ENCODE peak calls at places on chromosomes 7 and 10, in ten cellular contexts. R is mammary epithelial cell, S is HCT116, B is PC-9, P is GM23248, L is IMR-90, Z is neural progenitor cell, U is hepatocyte, M is fibroblast of lung, V is K562. A is an unnamed sample.

GRCh38 chr10:122850705-122851640 is 5.3 kb upstream of the CUZD1 start:
- DNase-seq in Z (no peak), B (no peak), L (peak), P (peak), M (peak), U (no peak), S (no peak), R (no peak), V (no peak), A (no peak)

GRCh38 chr7:151454306-151454705 is 14.4 kb upstream of the CRYGN start:
- DNase-seq in L (no peak), S (no peak), B (no peak), V (no peak), U (no peak), R (no peak), M (no peak), P (no peak), Z (peak), A (no peak)

GRCh38 chr10:18252086-18252485 is 111.9 kb downstream of the CACNB2 start:
- DNase-seq in B (no peak), V (no peak), S (no peak), Z (no peak), P (no peak), M (no peak), L (no peak), R (no peak), U (no peak), A (no peak)

GRCh38 chr7:40000734-40001315 is 50.8 kb downstream of the CDK13 start:
- DNase-seq in R (no peak), B (no peak), P (peak), Z (no peak), U (no peak), L (peak), S (no peak), V (no peak), M (peak), A (no peak)

GRCh38 chr7:158113321-158114025 is 474.1 kb downstream of the PTPRN2 start:
- DNase-seq in S (no peak), V (no peak), U (no peak), B (no peak), R (no peak), L (no peak), P (no peak), Z (no peak), M (no peak), A (no peak)

GRCh38 chr10:35388197-35388596 is 51.9 kb downstream of the CCNY start:
- DNase-seq in U (no peak), S (no peak), L (no peak), B (no peak), P (no peak), M (no peak), Z (no peak), R (no peak), V (no peak), A (no peak)

GRCh38 chr10:67884842-67885680 is 605 bp downstream of the SIRT1 start:
- DNase-seq in L (peak), S (peak), U (peak), M (peak), P (peak), B (peak), Z (peak), R (peak), V (peak), A (no peak)

GRCh38 chr10:31020128-31020527 is 11.5 kb downstream of the ZNF438 start:
- DNase-seq in S (no peak), U (no peak), R (no peak), P (no peak), M (no peak), V (no peak), L (no peak), B (no peak), Z (no peak), A (no peak)

GRCh38 chr7:44540592-44541027 is 520 bp downstream of the NPC1L1 start:
- DNase-seq in P (no peak), L (no peak), V (no peak), R (no peak), M (no peak), U (no peak), B (no peak), S (no peak), Z (no peak), A (no peak)
- H3K4me2 ChIP-seq in P (no peak), L (no peak), V (no peak), R (no peak), M (no peak), U (peak), B (no peak), S (no peak), Z (no peak), A (no peak)

DNA sequence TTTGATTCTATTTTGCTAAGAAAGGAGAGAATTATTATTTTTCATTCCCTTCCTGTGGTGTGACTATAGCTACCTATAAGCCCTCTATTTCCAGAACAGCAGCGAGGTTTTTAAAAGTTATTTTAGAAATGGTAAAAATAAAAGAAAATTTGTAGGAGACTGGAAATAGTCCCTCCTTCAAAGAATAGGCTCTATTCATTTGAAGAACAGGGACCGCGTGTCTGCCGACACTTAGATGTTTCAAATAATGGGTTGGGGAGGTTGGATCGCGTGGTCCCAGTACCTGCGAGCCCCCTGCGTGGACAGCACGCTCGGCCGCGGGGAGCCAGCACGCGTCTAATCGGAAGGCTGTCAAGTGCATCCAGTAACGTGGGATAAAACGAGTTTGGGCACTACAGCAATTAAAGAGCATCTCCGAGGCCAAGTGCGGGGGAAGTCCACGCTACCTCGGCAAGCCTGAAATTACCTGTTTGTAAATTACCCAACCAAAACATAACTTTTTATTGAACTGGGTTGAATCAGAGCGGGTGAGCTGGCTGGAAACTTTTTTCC is 1.0 kb downstream of the CACNA2D1 start:
- DNase-seq in S (no peak), M (peak), U (peak), V (no peak), P (no peak), Z (peak), B (no peak), L (peak), R (peak), A (no peak)
- H3K4me3 ChIP-seq in S (no peak), M (peak), U (peak), V (no peak), P (peak), Z (peak), B (peak), L (peak), R (peak), A (peak)

DNA sequence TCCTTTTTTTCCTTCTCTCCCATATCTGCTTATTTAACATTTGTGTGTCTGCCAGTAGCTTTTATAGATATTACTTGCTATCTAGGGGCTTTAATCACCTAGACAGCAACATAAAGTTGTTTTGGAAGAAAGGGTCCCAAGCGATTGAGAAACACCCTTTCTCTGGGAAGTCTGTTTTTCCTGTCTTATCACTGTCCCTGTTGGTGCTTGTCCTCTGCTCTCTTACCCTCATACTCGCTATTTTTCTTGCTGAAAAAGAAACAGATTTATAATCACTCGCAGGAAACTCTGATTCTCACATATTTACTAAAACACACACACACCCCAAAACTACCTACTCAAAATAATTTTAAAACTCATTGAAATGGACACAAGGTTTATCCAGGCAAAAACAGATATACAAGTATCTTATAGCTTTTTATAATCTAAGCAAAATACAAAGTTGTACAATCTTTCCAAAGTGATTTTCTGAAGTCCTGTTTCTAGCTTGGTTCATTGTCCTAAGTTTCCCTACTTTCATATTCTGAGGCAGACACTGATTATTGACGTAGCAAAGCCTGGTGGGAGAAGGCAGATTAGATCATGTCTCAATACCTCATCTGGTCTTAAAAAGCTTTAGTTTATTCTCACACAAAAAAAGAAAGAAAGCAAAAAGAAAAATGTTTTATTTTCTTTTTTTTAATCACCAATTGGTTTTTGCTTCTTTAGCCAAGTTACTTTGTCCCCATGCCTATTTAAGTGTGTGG is 157.3 kb downstream of the CACNA2D1 start:
- DNase-seq in P (no peak), M (no peak), S (no peak), R (no peak), Z (no peak), V (no peak), U (no peak), L (no peak), B (no peak), A (no peak)
- H2AFZ ChIP-seq in P (no peak), M (no peak), S (no peak), R (no peak), Z (peak), V (no peak), U (no peak), L (no peak), B (no peak), A (no peak)

DNA sequence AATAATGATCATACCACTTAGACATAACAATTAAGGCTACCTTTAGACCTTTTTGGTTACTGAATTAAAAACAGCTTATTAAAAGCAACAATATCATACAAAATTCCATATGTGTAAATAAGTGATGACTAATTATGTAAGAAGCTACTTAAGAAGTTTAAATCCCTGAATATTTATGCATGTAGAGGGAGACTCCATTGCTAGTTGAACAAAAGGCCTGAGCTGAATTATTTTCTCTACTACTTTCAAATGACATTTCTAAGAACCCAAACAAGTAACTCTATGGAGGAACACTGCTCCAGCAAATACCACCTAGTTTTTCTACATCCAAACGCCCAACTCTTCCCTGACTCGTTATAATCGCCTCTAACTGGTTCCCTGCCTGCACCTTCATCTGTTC is 31.5 kb downstream of the EPC1 start:
- DNase-seq in M (no peak), P (peak), R (no peak), Z (no peak), S (no peak), B (no peak), U (no peak), V (no peak), L (no peak), A (no peak)
- H3K4me2 ChIP-seq in M (no peak), P (peak), R (peak), Z (no peak), S (no peak), B (no peak), U (no peak), V (no peak), L (peak), A (peak)

A was measured in keratinocyte.